ENCODE peak calls at places on chromosomes 11 and 22, in six cellular contexts. S is fibroblast of the aortic adventitia; M is cardiac fibroblast; D is nephron progenitor cell; X is CD4-positive, alpha-beta T cell; R is AG04450. P is an unnamed sample.

GRCh38 chr22:29623553-29624169 is 20.2 kb downstream of the NF2 start:
- DNase-seq in X (no peak), S (no peak), R (no peak), M (no peak), D (no peak), P (no peak)

GRCh38 chr11:70016666-70017347 is 61.3 kb upstream of the ANO1 start:
- DNase-seq in S (peak), D (no peak), M (peak), X (no peak), R (peak), P (no peak)

GRCh38 chr22:46233231-46233630 is 16.9 kb downstream of the CDPF1 start:
- DNase-seq in M (peak), X (no peak), R (no peak), S (peak), D (no peak), P (no peak)

GRCh38 chr11:85481862-85482261 is 145.3 kb downstream of the DLG2 start:
- DNase-seq in R (no peak), X (no peak), M (no peak), D (no peak), S (no peak), P (no peak)

GRCh38 chr11:34651551-34651950 is 30.7 kb downstream of the EHF start:
- DNase-seq in R (no peak), X (no peak), D (no peak), M (peak), S (no peak), P (no peak)

GRCh38 chr22:29306175-29306829 is at the start of gene GAS2L1:
- DNase-seq in D (peak), X (no peak), S (peak), M (peak), R (peak), P (no peak)

GRCh38 chr11:114109206-114110090 is 49.9 kb downstream of the ZBTB16 start:
- DNase-seq in R (no peak), D (no peak), M (no peak), S (no peak), X (no peak), P (no peak)

GRCh38 chr11:119258983-119259382 is 52.8 kb downstream of the CBL start:
- DNase-seq in R (no peak), X (no peak), S (no peak), D (no peak), M (no peak), P (no peak)

GRCh38 chr11:119172513-119172912 is 4.0 kb downstream of the NLRX1 start:
- DNase-seq in S (no peak), R (no peak), M (no peak), X (no peak), D (no peak), P (no peak)

GRCh38 chr11:11574373-11574772 is 47.4 kb downstream of the GALNT18 start:
- DNase-seq in M (no peak), D (no peak), S (no peak), R (no peak), X (no peak), P (no peak)

GRCh38 chr22:29457730-29458129 is 19.3 kb downstream of the RFPL1 start:
- DNase-seq in M (peak), D (peak), S (peak), X (no peak), R (no peak), P (no peak)

GRCh38 chr11:62757846-62758788 is 3.3 kb upstream of the POLR2G start:
- DNase-seq in D (no peak), M (no peak), S (no peak), R (no peak), X (no peak), P (no peak)

GRCh38 chr11:406796-407650 is 7.8 kb downstream of the SIGIRR start:
- DNase-seq in M (peak), D (peak), X (peak), S (peak), R (peak), P (no peak)

GRCh38 chr22:42745118-42745517 is 24.4 kb upstream of the A4GALT start:
- DNase-seq in D (no peak), R (no peak), M (peak), X (no peak), S (peak), P (no peak)

GRCh38 chr11:133243832-133244231 is 288.5 kb downstream of the OPCML start:
- DNase-seq in S (no peak), D (no peak), X (no peak), R (no peak), M (no peak), P (no peak)

GRCh38 chr22:49091451-49091850 is 736.2 kb downstream of the BRD1 start:
- DNase-seq in X (no peak), R (no peak), D (no peak), S (no peak), M (no peak), P (no peak)

GRCh38 chr11:23272095-23272494 is 411.8 kb upstream of the CCDC179 start:
- DNase-seq in M (no peak), D (no peak), S (no peak), X (no peak), R (no peak), P (no peak)

GRCh38 chr11:29657709-29658108 is 359.1 kb downstream of the KCNA4 start:
- DNase-seq in S (no peak), M (no peak), X (no peak), D (no peak), R (no peak), P (no peak)

GRCh38 chr11:31477528-31478255 is 31.7 kb downstream of the IMMP1L start:
- DNase-seq in M (no peak), X (no peak), S (no peak), D (no peak), R (no peak), P (no peak)

GRCh38 chr22:45272498-45272897 is 12.3 kb upstream of the UPK3A start:
- DNase-seq in M (no peak), X (no peak), D (no peak), R (no peak), S (no peak), P (no peak)

GRCh38 chr11:124442847-124443246 is 2.6 kb downstream of the OR8B8 start:
- DNase-seq in S (no peak), X (no peak), R (no peak), M (no peak), D (no peak), P (no peak)

GRCh38 chr11:116861539-116861938 is 24.1 kb upstream of the APOA1 start:
- DNase-seq in S (peak), D (no peak), X (no peak), R (no peak), M (peak), P (no peak)

GRCh38 chr11:64745219-64745522 is 1.2 kb upstream of the RASGRP2 start:
- DNase-seq in R (no peak), X (peak), D (peak), M (no peak), S (no peak), P (no peak)

GRCh38 chr22:41597635-41597953 is 8.0 kb upstream of the PMM1 start:
- DNase-seq in R (no peak), X (no peak), M (no peak), D (no peak), S (no peak), P (no peak)

GRCh38 chr11:41201156-41201555 is 258.3 kb downstream of the LRRC4C start:
- DNase-seq in D (peak), S (no peak), M (peak), X (no peak), R (no peak), P (no peak)
- TF ChIP-seq CTCF in D (peak), S (no peak), M (peak), X (no peak), R (no peak), P (no peak)

GRCh38 chr22:38656256-38657148 is at the start of the genes CBY1 and FAM227A:
- DNase-seq in S (peak), D (peak), R (peak), X (peak), M (peak), P (peak)
- TF ChIP-seq CTCF in S (no peak), D (no peak), R (no peak), X (no peak), M (no peak), P (no peak)

GRCh38 chr11:60710482-60710881 is 11.1 kb downstream of the MS4A8 start:
- DNase-seq in R (no peak), D (no peak), M (no peak), X (no peak), S (no peak), P (no peak)
- TF ChIP-seq CTCF in R (peak), D (no peak), M (peak), X (no peak), S (no peak), P (no peak)

GRCh38 chr11:82225502-82225901 is 508.2 kb downstream of the FAM181B start:
- DNase-seq in M (no peak), S (no peak), X (no peak), D (no peak), R (no peak), P (no peak)

GRCh38 chr11:82234256-82234655 is 499.4 kb downstream of the FAM181B start:
- DNase-seq in X (no peak), M (no peak), D (no peak), R (no peak), S (no peak), P (no peak)

GRCh38 chr11:82233211-82233610 is 500.5 kb downstream of the FAM181B start:
- DNase-seq in R (no peak), M (no peak), X (no peak), D (no peak), S (no peak), P (no peak)

GRCh38 chr11:82225930-82226329 is 507.7 kb downstream of the FAM181B start:
- DNase-seq in D (no peak), R (no peak), X (no peak), S (no peak), M (no peak), P (no peak)

GRCh38 chr11:82229346-82229745 is 504.3 kb downstream of the FAM181B start:
- DNase-seq in R (no peak), X (no peak), S (peak), M (peak), D (no peak), P (no peak)
- TF ChIP-seq CTCF in R (peak), X (no peak), S (peak), M (no peak), D (peak), P (no peak)

GRCh38 chr22:30821381-30821780 is 126.7 kb downstream of the OSBP2 start:
- DNase-seq in R (no peak), D (no peak), S (no peak), M (no peak), X (no peak), P (no peak)
- TF ChIP-seq CTCF in R (no peak), D (no peak), S (no peak), M (no peak), X (no peak), P (no peak)

DNA sequence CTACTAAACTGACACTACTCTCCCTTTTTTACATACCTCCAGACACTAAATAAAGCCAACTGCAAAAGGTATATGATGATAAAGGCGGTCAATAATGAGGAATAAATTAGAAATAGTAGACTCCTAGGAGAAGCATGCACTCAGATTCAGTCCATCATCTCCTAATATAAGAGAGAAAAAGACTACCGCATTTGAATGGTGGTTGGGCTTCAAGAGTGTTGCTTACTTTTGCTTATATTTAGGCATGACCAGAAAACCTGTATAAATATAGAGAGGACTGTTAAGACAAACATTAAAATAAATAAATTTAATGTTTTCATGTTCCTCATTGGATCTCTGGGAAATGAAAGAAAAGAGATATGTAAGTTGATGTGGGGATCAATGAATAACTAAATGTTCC is 1137.0 kb downstream of the FAM181B start:
- DNase-seq in M (no peak), S (no peak), X (no peak), R (no peak), D (no peak), P (no peak)
- TF ChIP-seq CTCF in M (no peak), S (no peak), X (no peak), R (no peak), D (no peak), P (no peak)

GRCh38 chr11:17468094-17468493 is 8.6 kb downstream of the ABCC8 start:
- DNase-seq in D (no peak), M (no peak), S (no peak), X (no peak), R (no peak), P (no peak)

GRCh38 chr11:17469998-17470397 is 6.6 kb downstream of the ABCC8 start:
- DNase-seq in D (no peak), R (no peak), M (no peak), S (no peak), X (no peak), P (no peak)

GRCh38 chr11:17472467-17472866 is 4.2 kb downstream of the ABCC8 start:
- DNase-seq in X (no peak), R (no peak), M (no peak), D (no peak), S (no peak), P (no peak)

GRCh38 chr11:17473071-17473744 is 3.4 kb downstream of the ABCC8 start:
- DNase-seq in M (no peak), D (peak), X (no peak), S (no peak), R (no peak), P (no peak)

DNA sequence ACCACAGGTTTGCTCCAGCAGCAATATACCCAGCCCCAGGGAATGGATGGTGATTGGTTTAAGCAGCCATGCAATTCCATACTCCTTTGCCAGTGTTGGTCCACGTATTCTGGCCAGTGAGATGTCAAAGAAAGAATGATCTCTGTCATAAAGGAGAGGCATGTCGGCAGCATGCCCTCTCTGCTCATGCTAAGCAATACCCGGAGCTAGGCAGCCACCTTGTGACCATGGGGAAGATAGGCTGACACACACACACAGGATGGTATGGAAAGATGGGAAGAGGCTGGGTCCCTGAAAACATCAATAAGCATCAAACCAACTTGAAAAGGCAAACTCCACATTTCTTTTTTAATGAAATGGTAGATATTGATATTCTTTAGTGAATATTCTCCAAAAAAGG is 5.1 kb downstream of the ABCC8 start:
- DNase-seq in M (no peak), S (no peak), D (no peak), R (no peak), X (no peak), P (no peak)
- TF ChIP-seq CTCF in M (no peak), S (no peak), D (no peak), R (no peak), X (no peak), P (no peak)

DNA sequence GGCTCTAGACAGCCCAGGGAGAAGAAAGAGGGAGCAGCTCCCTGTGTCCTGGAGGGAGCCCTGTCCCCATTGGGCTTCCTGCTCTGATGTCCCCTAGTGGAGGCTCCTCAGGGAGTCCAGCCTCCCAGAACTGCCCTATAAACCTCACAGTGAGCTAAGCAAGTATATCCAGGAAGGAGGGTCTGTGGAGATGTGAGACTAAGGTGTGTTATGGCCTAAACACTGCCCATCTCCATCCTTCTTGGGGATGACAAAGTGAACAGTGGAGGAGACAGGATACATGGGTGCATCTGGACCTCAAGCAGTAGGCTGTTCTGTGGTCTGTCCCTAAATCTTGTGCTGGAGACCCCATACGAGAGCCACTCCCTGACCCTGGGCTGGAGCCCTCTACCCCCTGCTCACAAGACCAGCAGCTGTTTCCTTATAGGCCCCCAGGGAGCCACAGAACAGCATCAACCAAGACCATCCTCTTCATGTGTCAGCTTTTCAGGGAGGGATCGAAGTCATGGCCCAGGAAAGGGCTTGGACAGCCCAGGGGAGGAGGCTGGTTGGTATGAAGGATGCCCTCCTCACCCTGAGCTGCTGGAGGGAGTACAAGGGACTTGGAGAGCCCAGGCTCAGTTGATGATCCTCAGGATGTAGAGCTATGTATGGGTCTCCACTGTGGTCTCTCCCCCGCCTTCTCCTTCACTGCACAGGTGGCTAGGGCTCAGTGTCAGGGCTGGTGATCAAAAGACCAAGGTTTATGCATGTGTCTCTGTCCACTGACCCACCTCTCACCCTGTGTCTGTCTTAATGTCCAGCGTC is 49.7 kb upstream of the TOP3B start:
- DNase-seq in R (no peak), X (no peak), S (no peak), M (no peak), D (no peak), P (no peak)
- TF ChIP-seq CTCF in R (no peak), X (no peak), S (no peak), M (no peak), D (no peak), P (no peak)

GRCh38 chr22:38724926-38725571 is 19.3 kb downstream of the GTPBP1 start:
- DNase-seq in D (no peak), X (no peak), R (no peak), M (peak), S (peak), P (no peak)
- TF ChIP-seq CTCF in D (peak), X (peak), R (peak), M (peak), S (peak), P (no peak)

GRCh38 chr11:121226415-121227263 is 65.9 kb upstream of the SC5D start:
- DNase-seq in S (no peak), X (no peak), R (no peak), D (no peak), M (no peak), P (no peak)

GRCh38 chr11:121225402-121225801 is 67.2 kb upstream of the SC5D start:
- DNase-seq in S (no peak), M (no peak), X (no peak), D (no peak), R (no peak), P (no peak)

GRCh38 chr11:121221801-121222200 is 70.8 kb upstream of the SC5D start:
- DNase-seq in R (no peak), D (no peak), S (no peak), M (no peak), X (no peak), P (no peak)
- TF ChIP-seq CTCF in R (no peak), D (no peak), S (no peak), M (no peak), X (no peak), P (no peak)

P was measured in omental fat pad.